ENCODE peak calls at places on chromosomes 5 and 9, in five cellular contexts. J is fibroblast of pulmonary artery, C is NCI-H526 treated with DMSO at 0.1 percent for 48 hours, V is tibial nerve, O is SJSA1. I is an unnamed sample.

GRCh38 chr9:131304676-131305366 is 15.3 kb downstream of the PLPP7 start:
- DNase-seq in O (no peak), V (peak; percentile 43), C (no peak), J (no peak), I (no peak)

GRCh38 chr9:133460405-133461175 is 812 bp downstream of the CACFD1 start:
- DNase-seq in O (no peak), V (peak; percentile 21), C (peak; percentile 31), J (peak; percentile 24), I (no peak)

GRCh38 chr9:133403766-133404439 is 13.9 kb downstream of the REXO4 start:
- DNase-seq in O (no peak), J (peak; percentile 24), V (no peak), C (no peak), I (no peak)

GRCh38 chr9:123761905-123762605 is 167.9 kb downstream of the DENND1A start:
- DNase-seq in C (no peak), J (peak; percentile 25), V (no peak), O (no peak), I (no peak)

GRCh38 chr9:114559830-114560520 is 27.6 kb upstream of the ATP6V1G1 start:
- DNase-seq in V (no peak), O (no peak), J (no peak), C (no peak), I (no peak)

GRCh38 chr5:5688925-5689310 is 266.4 kb downstream of the ICE1 start:
- DNase-seq in C (no peak), J (no peak), V (no peak), O (no peak), I (no peak)

GRCh38 chr5:95730011-95730700 is 980 bp upstream of the RHOBTB3 start:
- DNase-seq in O (no peak), V (no peak), J (no peak), C (no peak), I (no peak)

GRCh38 chr9:106878943-106879916 is 16.3 kb downstream of the ZNF462 start:
- DNase-seq in J (peak; percentile 96), C (no peak), O (peak; percentile 77), V (peak; percentile 15), I (no peak)

GRCh38 chr9:97803167-97804058 is 49.6 kb upstream of the FOXE1 start:
- DNase-seq in V (peak; percentile 30), C (peak; percentile 32), J (peak; percentile 49), O (peak; percentile 72), I (no peak)

I was measured in T1000.